ENCODE peak calls at places on chromosome 12, in seven cellular contexts. One of them, this sample, is unnamed.

GRCh38 chr12:31820832-31821231 is 92.0 kb upstream of the AMN1 start:
- DNase-seq in left ventricle myocardium superior: no peak
- DNase-seq in activated CD8-positive, alpha-beta memory T cell treated with anti-CD3 and anti-CD28 coated beads for 4 hours: no peak
- DNase-seq in stromal cell of bone marrow: no peak
- DNase-seq in stimulated activated naive CD4-positive, alpha-beta T cell: no peak
- DNase-seq in kidney glomerular epithelial cell: no peak
- DNase-seq in A549: no peak
- DNase-seq in this sample: no peak

GRCh38 chr12:44976246-44976645 is 74.7 kb downstream of the DBX2 start:
- DNase-seq in left ventricle myocardium superior: no peak
- DNase-seq in activated CD8-positive, alpha-beta memory T cell treated with anti-CD3 and anti-CD28 coated beads for 4 hours: no peak
- DNase-seq in stromal cell of bone marrow: peak; percentile 3
- DNase-seq in stimulated activated naive CD4-positive, alpha-beta T cell: no peak
- DNase-seq in kidney glomerular epithelial cell: no peak
- DNase-seq in A549: no peak
- DNase-seq in this sample: no peak

GRCh38 chr12:52906049-52906645 is 1.3 kb upstream of the KRT8 start:
- DNase-seq in left ventricle myocardium superior: no peak
- DNase-seq in activated CD8-positive, alpha-beta memory T cell treated with anti-CD3 and anti-CD28 coated beads for 4 hours: no peak
- DNase-seq in stromal cell of bone marrow: no peak
- DNase-seq in stimulated activated naive CD4-positive, alpha-beta T cell: no peak
- DNase-seq in kidney glomerular epithelial cell: no peak
- DNase-seq in A549: no peak
- DNase-seq in this sample: no peak

GRCh38 chr12:119936705-119937323 is 52.2 kb upstream of the BICDL1 start:
- DNase-seq in left ventricle myocardium superior: no peak
- DNase-seq in activated CD8-positive, alpha-beta memory T cell treated with anti-CD3 and anti-CD28 coated beads for 4 hours: no peak
- DNase-seq in stromal cell of bone marrow: no peak
- DNase-seq in stimulated activated naive CD4-positive, alpha-beta T cell: no peak
- DNase-seq in kidney glomerular epithelial cell: no peak
- DNase-seq in A549: no peak
- DNase-seq in this sample: no peak

GRCh38 chr12:93624595-93625294 is 52.3 kb downstream of the SOCS2 start:
- DNase-seq in left ventricle myocardium superior: no peak
- DNase-seq in activated CD8-positive, alpha-beta memory T cell treated with anti-CD3 and anti-CD28 coated beads for 4 hours: no peak
- DNase-seq in stromal cell of bone marrow: peak; percentile 95
- DNase-seq in stimulated activated naive CD4-positive, alpha-beta T cell: no peak
- DNase-seq in kidney glomerular epithelial cell: peak; percentile 95
- DNase-seq in A549: peak; percentile 91
- DNase-seq in this sample: peak; percentile 81

GRCh38 chr12:1391722-1392121 is 202.7 kb downstream of the FBXL14 start:
- DNase-seq in left ventricle myocardium superior: no peak
- DNase-seq in activated CD8-positive, alpha-beta memory T cell treated with anti-CD3 and anti-CD28 coated beads for 4 hours: no peak
- DNase-seq in stromal cell of bone marrow: no peak
- DNase-seq in stimulated activated naive CD4-positive, alpha-beta T cell: no peak
- DNase-seq in kidney glomerular epithelial cell: no peak
- DNase-seq in A549: no peak
- DNase-seq in this sample: peak; percentile 46

GRCh38 chr12:49615725-49616124 is 7.6 kb upstream of the PRPF40B start:
- DNase-seq in left ventricle myocardium superior: no peak
- DNase-seq in activated CD8-positive, alpha-beta memory T cell treated with anti-CD3 and anti-CD28 coated beads for 4 hours: no peak
- DNase-seq in stromal cell of bone marrow: no peak
- DNase-seq in stimulated activated naive CD4-positive, alpha-beta T cell: no peak
- DNase-seq in kidney glomerular epithelial cell: no peak
- DNase-seq in A549: no peak
- DNase-seq in this sample: peak; percentile 25

GRCh38 chr12:61504396-61505115 is 755.6 kb upstream of the USP15 start:
- DNase-seq in left ventricle myocardium superior: no peak
- DNase-seq in activated CD8-positive, alpha-beta memory T cell treated with anti-CD3 and anti-CD28 coated beads for 4 hours: no peak
- DNase-seq in stromal cell of bone marrow: no peak
- DNase-seq in stimulated activated naive CD4-positive, alpha-beta T cell: no peak
- DNase-seq in kidney glomerular epithelial cell: no peak
- DNase-seq in A549: no peak
- DNase-seq in this sample: no peak

GRCh38 chr12:68871899-68872298 is 61.1 kb downstream of the CPM start:
- DNase-seq in left ventricle myocardium superior: no peak
- DNase-seq in activated CD8-positive, alpha-beta memory T cell treated with anti-CD3 and anti-CD28 coated beads for 4 hours: no peak
- DNase-seq in stromal cell of bone marrow: no peak
- DNase-seq in stimulated activated naive CD4-positive, alpha-beta T cell: no peak
- DNase-seq in kidney glomerular epithelial cell: no peak
- DNase-seq in A549: no peak
- DNase-seq in this sample: no peak

GRCh38 chr12:1608783-1609119 is 14.4 kb upstream of the FBXL14 start:
- DNase-seq in left ventricle myocardium superior: no peak
- DNase-seq in activated CD8-positive, alpha-beta memory T cell treated with anti-CD3 and anti-CD28 coated beads for 4 hours: no peak
- DNase-seq in stromal cell of bone marrow: no peak
- DNase-seq in stimulated activated naive CD4-positive, alpha-beta T cell: no peak
- DNase-seq in kidney glomerular epithelial cell: no peak
- DNase-seq in A549: no peak
- DNase-seq in this sample: no peak

GRCh38 chr12:123119808-123120207 is 31.1 kb downstream of the PITPNM2 start:
- DNase-seq in left ventricle myocardium superior: no peak
- DNase-seq in activated CD8-positive, alpha-beta memory T cell treated with anti-CD3 and anti-CD28 coated beads for 4 hours: no peak
- DNase-seq in stromal cell of bone marrow: no peak
- DNase-seq in stimulated activated naive CD4-positive, alpha-beta T cell: peak; percentile 20
- DNase-seq in kidney glomerular epithelial cell: no peak
- DNase-seq in A549: no peak
- DNase-seq in this sample: no peak

GRCh38 chr12:59636945-59637656 is 41.3 kb downstream of the SLC16A7 start:
- DNase-seq in left ventricle myocardium superior: no peak
- DNase-seq in activated CD8-positive, alpha-beta memory T cell treated with anti-CD3 and anti-CD28 coated beads for 4 hours: no peak
- DNase-seq in stromal cell of bone marrow: no peak
- DNase-seq in stimulated activated naive CD4-positive, alpha-beta T cell: no peak
- DNase-seq in kidney glomerular epithelial cell: no peak
- DNase-seq in A549: no peak
- DNase-seq in this sample: no peak

GRCh38 chr12:30877110-30877875 is 49.3 kb upstream of the TSPAN11 start:
- DNase-seq in left ventricle myocardium superior: no peak
- DNase-seq in activated CD8-positive, alpha-beta memory T cell treated with anti-CD3 and anti-CD28 coated beads for 4 hours: no peak
- DNase-seq in stromal cell of bone marrow: no peak
- DNase-seq in stimulated activated naive CD4-positive, alpha-beta T cell: no peak
- DNase-seq in kidney glomerular epithelial cell: no peak
- DNase-seq in A549: no peak
- DNase-seq in this sample: no peak

GRCh38 chr12:55938826-55939501 is 8.0 kb downstream of the DGKA start:
- DNase-seq in left ventricle myocardium superior: no peak
- DNase-seq in activated CD8-positive, alpha-beta memory T cell treated with anti-CD3 and anti-CD28 coated beads for 4 hours: no peak
- DNase-seq in stromal cell of bone marrow: no peak
- DNase-seq in stimulated activated naive CD4-positive, alpha-beta T cell: no peak
- DNase-seq in kidney glomerular epithelial cell: no peak
- DNase-seq in A549: no peak
- DNase-seq in this sample: no peak

GRCh38 chr12:119990382-119990874 is 1.4 kb downstream of the BICDL1 start:
- DNase-seq in left ventricle myocardium superior: no peak
- DNase-seq in activated CD8-positive, alpha-beta memory T cell treated with anti-CD3 and anti-CD28 coated beads for 4 hours: no peak
- DNase-seq in stromal cell of bone marrow: no peak
- DNase-seq in stimulated activated naive CD4-positive, alpha-beta T cell: peak; percentile 21
- DNase-seq in kidney glomerular epithelial cell: no peak
- DNase-seq in A549: no peak
- DNase-seq in this sample: no peak

GRCh38 chr12:124928095-124928911 is 13.9 kb upstream of the UBC start:
- DNase-seq in left ventricle myocardium superior: peak; percentile 84
- DNase-seq in activated CD8-positive, alpha-beta memory T cell treated with anti-CD3 and anti-CD28 coated beads for 4 hours: no peak
- DNase-seq in stromal cell of bone marrow: no peak
- DNase-seq in stimulated activated naive CD4-positive, alpha-beta T cell: no peak
- DNase-seq in kidney glomerular epithelial cell: no peak
- DNase-seq in A549: peak; percentile 88
- DNase-seq in this sample: peak; percentile 94

GRCh38 chr12:1692895-1693294 is 2.0 kb downstream of the ADIPOR2 start:
- DNase-seq in left ventricle myocardium superior: no peak
- DNase-seq in activated CD8-positive, alpha-beta memory T cell treated with anti-CD3 and anti-CD28 coated beads for 4 hours: no peak
- DNase-seq in stromal cell of bone marrow: no peak
- DNase-seq in stimulated activated naive CD4-positive, alpha-beta T cell: no peak
- DNase-seq in kidney glomerular epithelial cell: no peak
- DNase-seq in A549: no peak
- DNase-seq in this sample: no peak

GRCh38 chr12:6547987-6548386 is 7.9 kb downstream of the IFFO1 start:
- DNase-seq in left ventricle myocardium superior: peak; percentile 53
- DNase-seq in activated CD8-positive, alpha-beta memory T cell treated with anti-CD3 and anti-CD28 coated beads for 4 hours: no peak
- DNase-seq in stromal cell of bone marrow: no peak
- DNase-seq in stimulated activated naive CD4-positive, alpha-beta T cell: no peak
- DNase-seq in kidney glomerular epithelial cell: peak; percentile 89
- DNase-seq in A549: peak; percentile 28
- DNase-seq in this sample: peak; percentile 45

GRCh38 chr12:14367097-14367661 is 1.7 kb downstream of the ATF7IP start:
- DNase-seq in left ventricle myocardium superior: no peak
- DNase-seq in activated CD8-positive, alpha-beta memory T cell treated with anti-CD3 and anti-CD28 coated beads for 4 hours: no peak
- DNase-seq in stromal cell of bone marrow: no peak
- DNase-seq in stimulated activated naive CD4-positive, alpha-beta T cell: peak; percentile 61
- DNase-seq in kidney glomerular epithelial cell: peak; percentile 75
- DNase-seq in A549: no peak
- DNase-seq in this sample: peak; percentile 45

GRCh38 chr12:59459966-59460365 is 135.9 kb upstream of the SLC16A7 start:
- DNase-seq in left ventricle myocardium superior: no peak
- DNase-seq in activated CD8-positive, alpha-beta memory T cell treated with anti-CD3 and anti-CD28 coated beads for 4 hours: no peak
- DNase-seq in stromal cell of bone marrow: peak; percentile 8
- DNase-seq in stimulated activated naive CD4-positive, alpha-beta T cell: no peak
- DNase-seq in kidney glomerular epithelial cell: peak; percentile 21
- DNase-seq in A549: no peak
- DNase-seq in this sample: no peak

GRCh38 chr12:63307849-63308248 is 156.8 kb upstream of the AVPR1A start:
- DNase-seq in left ventricle myocardium superior: no peak
- DNase-seq in activated CD8-positive, alpha-beta memory T cell treated with anti-CD3 and anti-CD28 coated beads for 4 hours: no peak
- DNase-seq in stromal cell of bone marrow: no peak
- DNase-seq in stimulated activated naive CD4-positive, alpha-beta T cell: no peak
- DNase-seq in kidney glomerular epithelial cell: no peak
- DNase-seq in A549: no peak
- DNase-seq in this sample: no peak

GRCh38 chr12:88578821-88579518 is 1.3 kb downstream of the KITLG start:
- DNase-seq in left ventricle myocardium superior: no peak
- DNase-seq in activated CD8-positive, alpha-beta memory T cell treated with anti-CD3 and anti-CD28 coated beads for 4 hours: no peak
- DNase-seq in stromal cell of bone marrow: no peak
- DNase-seq in stimulated activated naive CD4-positive, alpha-beta T cell: no peak
- DNase-seq in kidney glomerular epithelial cell: peak; percentile 35
- DNase-seq in A549: peak; percentile 81
- DNase-seq in this sample: peak; percentile 59

GRCh38 chr12:99810718-99811593 is 163.4 kb downstream of the GARIN6 start:
- DNase-seq in left ventricle myocardium superior: no peak
- DNase-seq in activated CD8-positive, alpha-beta memory T cell treated with anti-CD3 and anti-CD28 coated beads for 4 hours: no peak
- DNase-seq in stromal cell of bone marrow: peak; percentile 15
- DNase-seq in stimulated activated naive CD4-positive, alpha-beta T cell: no peak
- DNase-seq in kidney glomerular epithelial cell: peak; percentile 27
- DNase-seq in A549: peak; percentile 20
- DNase-seq in this sample: peak; percentile 42

GRCh38 chr12:2941524-2941923 is 17.7 kb upstream of the TEAD4 start:
- DNase-seq in left ventricle myocardium superior: no peak
- DNase-seq in activated CD8-positive, alpha-beta memory T cell treated with anti-CD3 and anti-CD28 coated beads for 4 hours: no peak
- DNase-seq in stromal cell of bone marrow: no peak
- DNase-seq in stimulated activated naive CD4-positive, alpha-beta T cell: no peak
- DNase-seq in kidney glomerular epithelial cell: no peak
- DNase-seq in A549: no peak
- DNase-seq in this sample: no peak

GRCh38 chr12:87728936-87729593 is 300.1 kb downstream of the C12orf50 start:
- DNase-seq in left ventricle myocardium superior: no peak
- DNase-seq in activated CD8-positive, alpha-beta memory T cell treated with anti-CD3 and anti-CD28 coated beads for 4 hours: no peak
- DNase-seq in stromal cell of bone marrow: no peak
- DNase-seq in stimulated activated naive CD4-positive, alpha-beta T cell: no peak
- DNase-seq in kidney glomerular epithelial cell: no peak
- DNase-seq in A549: no peak
- DNase-seq in this sample: no peak

GRCh38 chr12:67772276-67773169 is 124.0 kb downstream of the DYRK2 start:
- DNase-seq in left ventricle myocardium superior: no peak
- DNase-seq in activated CD8-positive, alpha-beta memory T cell treated with anti-CD3 and anti-CD28 coated beads for 4 hours: no peak
- DNase-seq in stromal cell of bone marrow: no peak
- DNase-seq in stimulated activated naive CD4-positive, alpha-beta T cell: no peak
- DNase-seq in kidney glomerular epithelial cell: peak; percentile 50
- DNase-seq in A549: no peak
- DNase-seq in this sample: no peak

GRCh38 chr12:122148657-122149056 is 25.4 kb downstream of the IL31 start:
- DNase-seq in left ventricle myocardium superior: no peak
- DNase-seq in activated CD8-positive, alpha-beta memory T cell treated with anti-CD3 and anti-CD28 coated beads for 4 hours: no peak
- DNase-seq in stromal cell of bone marrow: peak; percentile 6
- DNase-seq in stimulated activated naive CD4-positive, alpha-beta T cell: no peak
- DNase-seq in kidney glomerular epithelial cell: no peak
- DNase-seq in A549: no peak
- DNase-seq in this sample: no peak

GRCh38 chr12:29216797-29217583 is 67.9 kb downstream of the FAR2 start:
- DNase-seq in left ventricle myocardium superior: no peak
- DNase-seq in activated CD8-positive, alpha-beta memory T cell treated with anti-CD3 and anti-CD28 coated beads for 4 hours: no peak
- DNase-seq in stromal cell of bone marrow: peak; percentile 82
- DNase-seq in stimulated activated naive CD4-positive, alpha-beta T cell: no peak
- DNase-seq in kidney glomerular epithelial cell: no peak
- DNase-seq in A549: no peak
- DNase-seq in this sample: no peak

GRCh38 chr12:4813741-4814140 is 93.5 kb downstream of the GALNT8 start:
- DNase-seq in left ventricle myocardium superior: no peak
- DNase-seq in activated CD8-positive, alpha-beta memory T cell treated with anti-CD3 and anti-CD28 coated beads for 4 hours: no peak
- DNase-seq in stromal cell of bone marrow: no peak
- DNase-seq in stimulated activated naive CD4-positive, alpha-beta T cell: no peak
- DNase-seq in kidney glomerular epithelial cell: no peak
- DNase-seq in A549: no peak
- DNase-seq in this sample: no peak

GRCh38 chr12:93829073-93829472 is 151.9 kb downstream of the CRADD start:
- DNase-seq in left ventricle myocardium superior: no peak
- DNase-seq in activated CD8-positive, alpha-beta memory T cell treated with anti-CD3 and anti-CD28 coated beads for 4 hours: no peak
- DNase-seq in stromal cell of bone marrow: no peak
- DNase-seq in stimulated activated naive CD4-positive, alpha-beta T cell: no peak
- DNase-seq in kidney glomerular epithelial cell: no peak
- DNase-seq in A549: no peak
- DNase-seq in this sample: no peak

This sample was measured in Caki2.